ENCODE peak calls at places on chromosomes 12 and 14, in four cellular contexts. M, X, A and D are unnamed samples. For H3K9me3, the result is how much of the 10 kb centered on the place peaks cover.

GRCh38 chr12:11026118-11026517 is 3.7 kb upstream of the TAS2R19 start:
- DNase-seq in A (no peak), M (no peak), X (no peak), D (no peak)

GRCh38 chr12:21568115-21568514 is 36.5 kb downstream of the GYS2 start:
- DNase-seq in X (no peak), M (no peak), A (no peak), D (no peak)

GRCh38 chr14:91996951-91997371 is 42.9 kb downstream of the TRIP11 start:
- DNase-seq in M (no peak), X (no peak), A (no peak), D (no peak)

GRCh38 chr12:1640630-1641234 is 11.7 kb downstream of the WNT5B start:
- DNase-seq in A (no peak), X (no peak), M (no peak), D (no peak)

GRCh38 chr12:32435921-32436710 is 36.8 kb downstream of the FGD4 start:
- DNase-seq in M (no peak), X (no peak), A (no peak), D (no peak)

GRCh38 chr12:123063535-123063934 is 83.1 kb downstream of the ARL6IP4 start:
- DNase-seq in X (no peak), A (no peak), M (no peak), D (no peak)

GRCh38 chr14:97295108-97295710 is 498.0 kb downstream of the VRK1 start:
- DNase-seq in X (no peak), M (no peak), A (no peak), D (no peak)

GRCh38 chr14:54564071-54564798 is 2.7 kb upstream of the SAMD4A start:
- DNase-seq in M (no peak), X (no peak), A (no peak), D (no peak)

GRCh38 chr12:46370792-46371717 is 1.5 kb downstream of the SLC38A2 start:
- DNase-seq in X (peak), M (peak), A (peak), D (peak)

GRCh38 chr12:115341442-115341841 is 657.5 kb upstream of the TBX3 start:
- DNase-seq in X (peak), M (peak), A (peak), D (no peak)

GRCh38 chr12:58640314-58640713 is 280.0 kb downstream of the LRIG3 start:
- DNase-seq in A (no peak), M (no peak), X (no peak), D (no peak)

GRCh38 chr12:22361785-22362184 is 27.3 kb upstream of the ST8SIA1 start:
- DNase-seq in M (no peak), A (no peak), X (no peak), D (no peak)

GRCh38 chr12:66905201-66905600 is 226.3 kb upstream of the GRIP1 start:
- DNase-seq in A (no peak), M (no peak), X (no peak), D (no peak)

GRCh38 chr12:108675792-108676191 is 42.1 kb upstream of the SELPLG start:
- DNase-seq in A (no peak), X (no peak), M (no peak), D (no peak)

GRCh38 chr12:93102744-93103143 is 173.6 kb upstream of the EEA1 start:
- DNase-seq in M (no peak), X (no peak), A (no peak), D (no peak)

GRCh38 chr12:26828315-26828714 is 4.7 kb downstream of the ITPR2 start:
- DNase-seq in A (no peak), M (no peak), X (no peak), D (no peak)

GRCh38 chr12:13133886-13134285 is 30.4 kb upstream of the GSG1 start:
- DNase-seq in M (no peak), A (no peak), X (no peak), D (no peak)

GRCh38 chr14:83491091-83491490 is 1957.4 kb upstream of the SEL1L start:
- DNase-seq in X (no peak), M (no peak), A (no peak), D (no peak)

GRCh38 chr12:109592195-109592904 is 18.8 kb downstream of the MVK start:
- DNase-seq in A (peak), X (no peak), M (no peak), D (peak)

GRCh38 chr12:108559748-108560147 is 1.2 kb downstream of the SART3 start:
- DNase-seq in X (no peak), A (no peak), M (no peak), D (no peak)

GRCh38 chr12:128025856-128026255 is 241.1 kb upstream of the TMEM132C start:
- DNase-seq in X (no peak), A (no peak), M (no peak), D (no peak)

GRCh38 chr12:82832091-82832490 is 145.4 kb downstream of the TMTC2 start:
- DNase-seq in M (no peak), X (no peak), A (no peak), D (no peak)

GRCh38 chr14:50410016-50410530 is 13.4 kb upstream of the CDKL1 start:
- DNase-seq in X (no peak), A (no peak), M (no peak), D (no peak)

GRCh38 chr12:24661657-24662096 is 287.2 kb downstream of the BCAT1 start:
- DNase-seq in X (peak), A (no peak), M (no peak), D (peak)

GRCh38 chr12:45973526-45973925 is 16.8 kb downstream of the SCAF11 start:
- DNase-seq in X (no peak), M (no peak), A (no peak), D (no peak)

GRCh38 chr12:116157845-116158267 is 119.6 kb downstream of the MED13L start:
- DNase-seq in M (no peak), A (no peak), X (no peak), D (no peak)

GRCh38 chr12:89051065-89051677 is 301.1 kb downstream of the DUSP6 start:
- DNase-seq in X (peak), A (peak), M (no peak), D (no peak)

DNA sequence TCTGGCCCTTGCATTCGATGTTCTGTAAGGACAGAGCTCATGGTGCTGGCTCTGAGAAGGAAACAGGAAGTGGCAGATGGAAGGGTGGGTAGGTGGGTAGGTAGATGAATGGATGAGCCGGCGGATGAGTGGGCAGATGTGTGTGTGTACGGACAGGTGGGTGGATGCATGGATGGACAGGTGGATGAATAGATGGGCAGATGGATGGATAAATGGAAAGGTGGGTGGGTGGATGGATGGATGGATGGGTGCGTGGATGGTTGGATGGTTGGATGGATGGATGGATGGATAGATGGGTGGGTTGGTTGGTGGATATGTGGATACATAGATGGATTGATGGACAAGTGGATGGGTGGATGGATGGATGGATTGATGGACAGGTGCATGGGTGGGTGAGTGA is 27.6 kb upstream of the PPP1R13B start:
- DNase-seq in A (no peak), X (no peak), M (no peak), D (no peak)
- TF ChIP-seq POLR2A in A (no peak), X (no peak), M (no peak), D (no peak)

DNA sequence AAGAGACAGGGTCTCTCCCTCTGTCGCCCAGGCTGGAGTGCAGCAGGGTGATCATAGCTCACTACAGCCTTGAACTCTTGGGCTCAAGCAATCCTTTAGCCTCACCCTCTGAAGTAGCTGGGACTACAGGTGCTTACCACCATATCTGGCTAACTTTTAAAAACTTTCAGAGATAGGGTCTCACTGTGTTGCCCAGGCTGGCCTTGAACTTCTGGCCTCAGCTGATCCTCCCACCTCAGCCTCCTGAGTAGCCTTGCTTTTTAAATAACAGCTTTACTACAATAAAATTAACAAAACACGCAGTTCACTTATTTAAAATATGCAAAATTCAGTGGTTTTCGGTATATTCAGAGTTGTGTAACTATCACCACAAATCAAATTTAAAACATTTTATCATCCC is 79.0 kb downstream of the RCOR1 start:
- DNase-seq in M (no peak), A (no peak), X (no peak), D (no peak)
- H3K9me3 ChIP-seq in M (under half), A (under half), X (under half), D (under half)

DNA sequence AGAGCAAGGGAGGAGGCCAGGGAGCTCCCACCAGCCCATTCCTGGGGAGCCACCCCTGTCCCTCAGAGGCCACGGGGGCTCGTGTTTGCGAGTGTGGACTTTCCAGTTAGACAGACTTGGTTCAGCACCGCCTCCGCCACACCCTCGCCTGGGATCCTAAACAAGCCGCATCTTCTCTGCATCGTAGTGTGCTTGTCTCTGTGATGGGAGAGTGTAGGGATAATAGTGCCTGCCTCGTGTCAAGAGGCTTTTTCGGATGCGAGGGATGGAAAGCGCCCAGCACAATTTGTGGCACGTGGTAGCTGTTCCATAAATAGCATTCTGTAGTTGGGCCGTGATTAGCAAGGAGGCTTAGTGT is 1.3 kb upstream of the PPP1R13B start:
- DNase-seq in A (peak), X (peak), M (no peak), D (no peak)
- H3K4me3 ChIP-seq in A (peak), X (no peak), M (no peak), D (peak)

DNA sequence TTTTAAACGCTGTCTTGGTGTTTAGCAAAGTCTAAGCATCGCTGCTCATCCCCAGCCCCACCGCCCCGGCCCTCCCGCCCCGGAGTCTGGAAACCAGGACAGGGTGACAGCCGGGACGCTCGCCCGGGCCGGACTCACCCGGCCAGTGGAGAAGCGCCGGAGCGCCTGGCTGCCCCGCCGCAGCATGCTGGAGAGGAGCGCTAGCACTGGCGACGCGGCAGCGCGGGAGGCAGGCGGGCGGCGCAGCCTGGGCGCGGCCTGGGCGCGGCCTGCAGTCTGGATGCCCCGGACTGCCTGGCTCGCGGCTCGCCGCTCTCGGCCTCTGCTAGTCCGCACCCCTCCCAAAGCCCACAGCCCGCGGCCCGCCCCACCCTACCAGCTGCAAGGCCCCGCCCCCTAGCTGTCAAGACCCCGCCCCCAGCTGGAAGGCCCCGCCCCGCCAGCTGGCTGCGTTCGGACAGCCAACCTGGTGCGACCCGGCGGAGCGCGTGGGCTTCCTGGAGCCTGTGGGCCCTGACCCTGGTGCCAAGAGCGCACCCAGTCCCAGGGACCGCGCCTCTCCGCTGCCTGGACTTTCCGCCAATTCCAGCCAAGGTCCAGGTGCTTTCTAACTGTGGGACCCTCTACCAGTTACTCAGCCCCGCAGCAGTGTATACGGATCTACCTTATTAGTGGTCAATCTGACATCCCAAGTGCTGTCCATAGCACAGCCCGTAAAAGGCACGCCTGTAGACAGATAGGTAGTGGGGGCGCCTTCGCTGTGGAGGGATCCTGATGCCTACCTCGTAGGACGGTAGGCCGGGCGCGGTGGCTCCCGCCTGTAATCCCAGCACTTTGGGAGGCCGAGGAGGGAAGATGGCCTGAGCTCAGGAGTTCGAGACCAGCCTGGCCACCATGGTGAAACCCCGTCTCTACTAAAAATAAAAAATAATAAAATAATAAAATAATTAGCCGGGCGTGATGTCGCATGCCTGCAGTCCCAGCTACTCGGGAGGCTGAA is at the start of gene ALDH1L2:
- DNase-seq in A (peak), M (peak), X (peak), D (peak)
- TF ChIP-seq POLR2A in A (no peak), M (no peak), X (peak), D (no peak)